ENCODE peak calls at places on chromosomes 5 and 9, in four cellular contexts. D, X, P and Z are unnamed samples.
A peak's percentile ranks its signal among the peaks of the same experiment; 100 is the strongest.

GRCh38 chr9:114469091-114469853 is 36.0 kb downstream of the WHRN start:
- DNase-seq in D (no peak), X (no peak), P (no peak), Z (no peak)

GRCh38 chr5:143105216-143105905 is 298.1 kb downstream of the NR3C1 start:
- DNase-seq in D (no peak), X (no peak), P (no peak), Z (no peak)

GRCh38 chr9:73011346-73011745 is 58.5 kb upstream of the ALDH1A1 start:
- DNase-seq in D (no peak), X (no peak), P (no peak), Z (no peak)

GRCh38 chr5:59564895-59565294 is 328.6 kb downstream of the PDE4D start:
- DNase-seq in D (no peak), X (no peak), P (no peak), Z (no peak)

GRCh38 chr5:116763987-116764866 is 189.6 kb upstream of the SEMA6A start:
- DNase-seq in D (no peak), X (no peak), P (peak; percentile 98), Z (no peak)

GRCh38 chr5:81826128-81826527 is 75.2 kb upstream of the SSBP2 start:
- DNase-seq in D (no peak), X (no peak), P (no peak), Z (no peak)

GRCh38 chr5:67805666-67806348 is 409.7 kb upstream of the PIK3R1 start:
- DNase-seq in D (no peak), X (no peak), P (no peak), Z (no peak)

GRCh38 chr9:33466565-33467495 is 6.9 kb downstream of the NOL6 start:
- DNase-seq in D (peak; percentile 55), X (peak; percentile 38), P (no peak), Z (peak; percentile 19)

GRCh38 chr5:154342963-154343362 is 102.8 kb upstream of the SAP30L start:
- DNase-seq in D (no peak), X (no peak), P (no peak), Z (no peak)

GRCh38 chr5:43085453-43085852 is 35.3 kb upstream of the ZNF131 start:
- DNase-seq in D (no peak), X (no peak), P (no peak), Z (no peak)

GRCh38 chr5:72451771-72452505 is 55.3 kb downstream of the ZNF366 start:
- DNase-seq in D (peak; percentile 35), X (peak; percentile 98), P (peak; percentile 75), Z (no peak)

GRCh38 chr9:3292311-3292710 is 233.5 kb downstream of the RFX3 start:
- DNase-seq in D (no peak), X (no peak), P (no peak), Z (no peak)

GRCh38 chr5:36323926-36324781 is 22.5 kb upstream of the RANBP3L start:
- DNase-seq in D (no peak), X (no peak), P (no peak), Z (no peak)

GRCh38 chr9:83444110-83444509 is 94.1 kb downstream of the FRMD3 start:
- DNase-seq in D (no peak), X (no peak), P (no peak), Z (no peak)
- TF ChIP-seq MYC in D (no peak), X (no peak), P (no peak), Z (no peak)

DNA sequence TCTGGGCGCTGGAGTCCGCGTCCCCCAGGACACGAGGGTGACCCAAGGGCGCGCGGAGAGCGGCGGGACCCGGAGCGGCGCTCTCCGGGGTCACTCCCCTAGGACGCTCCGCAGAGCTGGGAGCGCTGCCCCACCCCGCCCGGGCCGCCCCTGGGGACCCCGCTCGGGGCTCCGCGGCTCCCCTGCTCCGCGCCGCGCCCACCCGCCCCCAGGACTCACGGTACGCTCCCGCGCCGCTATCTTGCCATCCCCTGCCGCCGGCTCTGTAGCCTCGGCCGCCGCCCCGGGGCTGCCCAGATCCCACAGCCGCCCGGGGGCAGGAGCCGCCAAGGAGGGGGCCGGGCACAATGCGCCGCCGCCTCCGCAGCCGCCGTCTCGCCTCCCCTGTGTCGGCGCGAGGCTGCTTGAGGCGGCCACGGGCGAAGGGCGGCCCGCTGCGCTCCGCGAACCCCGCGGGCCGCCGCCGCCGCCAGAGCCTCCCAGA is 289 bp downstream of the LIFR start:
- DNase-seq in D (no peak), X (no peak), P (no peak), Z (no peak)
- TF ChIP-seq MYC in D (no peak), X (no peak), P (no peak), Z (no peak)

GRCh38 chr9:100573655-100574260 is 4.1 kb upstream of the CAVIN4 start:
- DNase-seq in D (no peak), X (no peak), P (no peak), Z (no peak)

GRCh38 chr9:100567856-100568255 is 10.0 kb upstream of the CAVIN4 start:
- DNase-seq in D (no peak), X (no peak), P (no peak), Z (no peak)
- TF ChIP-seq MYC in D (no peak), X (no peak), P (no peak), Z (no peak)

DNA sequence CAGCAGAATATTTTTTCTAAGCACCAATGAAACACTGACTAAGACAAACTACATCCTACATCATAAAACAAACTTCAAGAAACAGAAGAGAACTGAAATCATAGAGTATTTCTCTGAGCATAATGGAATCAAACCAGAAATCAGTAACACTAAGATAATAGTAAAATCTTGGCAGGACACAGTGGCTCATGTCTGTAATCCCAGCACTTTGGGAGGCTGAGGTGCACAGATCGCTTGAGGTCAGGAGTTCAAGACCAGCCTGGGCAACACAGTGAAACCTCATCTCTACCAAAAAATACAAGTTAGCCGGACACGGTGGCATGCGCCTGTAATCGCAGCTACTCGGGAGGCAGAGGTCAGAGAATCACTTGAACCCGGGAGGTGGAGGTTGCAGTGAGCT is 63.1 kb downstream of the RNF130 start:
- DNase-seq in D (no peak), X (no peak), P (no peak), Z (no peak)
- TF ChIP-seq MYC in D (no peak), X (no peak), P (no peak), Z (no peak)

DNA sequence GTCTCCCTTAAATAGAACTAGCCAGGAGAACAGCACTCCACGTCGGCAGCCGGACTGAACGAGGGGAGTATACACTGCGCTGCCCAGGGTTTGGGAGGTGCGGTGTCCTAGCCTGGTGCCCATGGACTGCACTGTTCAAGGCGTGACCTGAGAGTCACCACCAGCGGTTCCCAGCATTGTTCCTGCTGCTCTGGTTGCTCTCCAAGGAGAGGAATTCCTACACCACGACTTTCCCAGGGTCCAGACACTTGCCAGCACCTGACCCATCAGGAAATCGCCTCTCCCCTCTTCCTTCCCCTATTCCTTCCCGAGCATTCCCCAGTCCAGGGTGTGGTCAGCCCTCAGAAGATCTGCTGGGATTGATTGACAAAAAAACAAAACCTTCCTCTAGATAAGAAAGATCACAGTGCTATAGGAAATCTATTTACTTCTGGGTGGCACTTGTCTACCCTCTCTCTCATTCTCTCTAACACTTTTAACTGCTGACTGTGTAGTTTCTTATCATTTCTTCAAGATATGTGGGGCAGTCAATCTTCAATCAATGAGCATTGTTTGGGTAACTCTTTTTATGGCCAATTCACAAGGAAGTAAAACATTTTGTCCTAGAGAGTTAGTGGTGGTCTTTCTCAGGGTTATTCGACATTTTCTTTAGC is 297.8 kb upstream of the ACTBL2 start:
- DNase-seq in D (peak; percentile 33), X (peak; percentile 93), P (no peak), Z (no peak)
- TF ChIP-seq MYC in D (no peak), X (no peak), P (no peak), Z (no peak)

GRCh38 chr9:136285501-136286358 is 18.2 kb downstream of the CCDC187 start:
- DNase-seq in D (no peak), X (no peak), P (no peak), Z (no peak)
- TF ChIP-seq MYC in D (no peak), X (no peak), P (no peak), Z (no peak)

DNA sequence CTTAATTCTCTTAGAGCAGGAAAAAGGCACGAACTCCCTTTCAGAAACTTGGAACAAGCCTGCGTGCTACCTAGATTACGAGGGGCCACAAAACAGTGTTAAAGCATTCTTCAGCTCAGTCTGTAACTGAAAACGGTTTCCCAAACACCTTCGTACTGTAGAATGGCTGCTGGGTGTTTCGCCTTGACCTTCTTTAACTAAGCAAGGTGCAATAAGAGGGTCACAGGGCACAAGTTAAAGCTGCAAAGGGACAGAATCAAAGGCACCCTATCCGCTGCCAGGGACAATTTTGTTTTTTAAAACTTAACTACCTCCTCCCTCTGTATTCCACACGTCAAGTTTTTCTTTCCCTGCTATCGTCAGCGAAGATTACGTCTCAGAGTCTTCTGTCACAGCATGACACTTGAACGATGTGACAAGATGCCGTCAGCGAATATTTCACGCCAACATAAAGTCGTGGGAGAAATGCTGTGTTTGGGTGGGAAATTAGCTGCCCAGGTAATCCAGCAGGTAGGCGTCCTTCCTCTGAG is 615 bp downstream of the LYSMD3 start:
- DNase-seq in D (no peak), X (peak; percentile 54), P (no peak), Z (no peak)
- TF ChIP-seq MYC in D (no peak), X (no peak), P (no peak), Z (no peak)

DNA sequence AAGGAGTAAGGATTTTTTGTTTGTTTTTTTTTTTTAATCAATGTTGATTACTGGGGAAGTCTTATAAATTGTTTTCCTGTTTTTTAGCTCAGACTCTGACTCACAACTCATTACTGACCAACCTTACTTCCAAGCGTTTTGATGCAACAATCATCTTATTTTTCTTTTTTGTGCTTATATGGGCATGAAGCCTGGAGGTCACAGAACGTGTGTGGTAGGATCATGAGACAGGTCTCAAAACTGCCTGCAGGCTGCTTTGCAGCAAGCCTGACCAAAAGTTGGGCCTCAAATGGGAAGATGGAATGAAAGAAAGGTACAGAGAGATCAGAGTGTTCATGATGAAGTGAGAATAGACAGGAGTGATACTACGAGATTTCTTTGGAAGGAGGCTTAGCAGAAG is 38.5 kb downstream of the SNCAIP start:
- DNase-seq in D (no peak), X (peak; percentile 65), P (no peak), Z (no peak)
- TF ChIP-seq MYC in D (no peak), X (no peak), P (no peak), Z (no peak)

DNA sequence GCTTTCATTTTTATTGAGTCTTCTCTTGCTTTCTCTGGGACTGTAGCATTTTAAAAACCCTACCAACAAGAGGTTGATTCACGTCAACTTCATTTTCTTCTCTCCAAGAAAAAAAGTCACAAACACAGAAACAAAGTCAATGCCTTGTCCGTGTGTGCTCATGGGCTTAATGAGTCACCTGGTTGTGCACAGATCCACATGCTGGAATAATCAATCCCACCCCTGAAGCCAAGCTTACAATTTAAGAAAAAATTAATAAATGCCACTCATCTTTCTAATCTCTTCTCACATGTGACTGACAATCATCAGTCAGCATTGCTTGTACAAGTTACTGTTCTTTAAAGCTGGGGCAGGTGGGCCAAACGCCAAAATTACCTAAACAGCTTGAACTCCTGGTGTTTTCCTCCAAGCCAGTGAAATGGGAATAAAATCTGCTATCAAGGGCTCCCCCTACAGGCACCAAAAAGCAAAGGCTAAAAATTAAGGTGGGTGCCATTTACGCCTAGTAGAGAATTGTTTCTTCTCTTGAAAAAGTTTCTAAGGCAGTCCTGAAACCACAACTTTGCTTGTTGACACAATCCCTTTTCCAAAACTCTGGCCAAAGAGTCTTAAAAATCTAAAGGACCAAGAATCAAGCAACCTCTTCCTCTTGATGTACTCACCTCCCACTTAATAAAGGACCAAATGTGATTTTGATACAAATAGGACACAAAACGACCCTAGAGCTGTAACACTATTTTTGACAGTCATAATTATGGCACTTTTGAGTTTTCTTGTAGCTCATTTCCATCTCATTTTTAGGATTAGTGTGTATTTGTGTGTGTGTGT is 21.3 kb downstream of the TRMO start:
- DNase-seq in D (peak; percentile 59), X (peak; percentile 45), P (no peak), Z (peak; percentile 28)
- TF ChIP-seq MYC in D (no peak), X (no peak), P (no peak), Z (no peak)